ENCODE peak calls at places on chromosomes 13 and 19, in six cellular contexts. One of them, this sample, is unnamed.

GRCh38 chr13:79126706-79127105 is 279.3 kb downstream of the RBM26 start:
- DNase-seq in PC-3: no peak
- DNase-seq in A549: no peak
- DNase-seq in mesothelial cell of epicardium: no peak
- DNase-seq in pancreas: no peak
- DNase-seq in fibroblast of pulmonary artery: no peak
- DNase-seq in this sample: no peak

GRCh38 chr13:36362251-36362650 is 16.1 kb upstream of the SPART start:
- DNase-seq in PC-3: peak; percentile 64
- DNase-seq in A549: no peak
- DNase-seq in mesothelial cell of epicardium: no peak
- DNase-seq in pancreas: no peak
- DNase-seq in fibroblast of pulmonary artery: peak; percentile 78
- DNase-seq in this sample: no peak

GRCh38 chr13:97189943-97190342 is 32.2 kb upstream of the MBNL2 start:
- DNase-seq in PC-3: no peak
- DNase-seq in A549: no peak
- DNase-seq in mesothelial cell of epicardium: no peak
- DNase-seq in pancreas: no peak
- DNase-seq in fibroblast of pulmonary artery: no peak
- DNase-seq in this sample: no peak

GRCh38 chr13:97875218-97875617 is 78.3 kb upstream of the IPO5 start:
- DNase-seq in PC-3: no peak
- DNase-seq in A549: no peak
- DNase-seq in mesothelial cell of epicardium: no peak
- DNase-seq in pancreas: no peak
- DNase-seq in fibroblast of pulmonary artery: no peak
- DNase-seq in this sample: no peak

GRCh38 chr13:98542568-98543379 is 34.1 kb downstream of the STK24 start:
- DNase-seq in PC-3: no peak
- DNase-seq in A549: no peak
- DNase-seq in mesothelial cell of epicardium: no peak
- DNase-seq in pancreas: no peak
- DNase-seq in fibroblast of pulmonary artery: no peak
- DNase-seq in this sample: no peak

GRCh38 chr13:23161176-23161825 is 19.5 kb upstream of the SGCG start:
- DNase-seq in PC-3: no peak
- DNase-seq in A549: no peak
- DNase-seq in mesothelial cell of epicardium: no peak
- DNase-seq in pancreas: no peak
- DNase-seq in fibroblast of pulmonary artery: no peak
- DNase-seq in this sample: no peak

GRCh38 chr13:79802389-79803140 is 321.6 kb downstream of the NDFIP2 start:
- DNase-seq in PC-3: no peak
- DNase-seq in A549: no peak
- DNase-seq in mesothelial cell of epicardium: no peak
- DNase-seq in pancreas: no peak
- DNase-seq in fibroblast of pulmonary artery: no peak
- DNase-seq in this sample: no peak

GRCh38 chr19:58553799-58554493 is 959 bp downstream of the CHMP2A start:
- DNase-seq in PC-3: no peak
- DNase-seq in A549: no peak
- DNase-seq in mesothelial cell of epicardium: no peak
- DNase-seq in pancreas: peak; percentile 52
- DNase-seq in fibroblast of pulmonary artery: no peak
- DNase-seq in this sample: no peak

GRCh38 chr13:31611214-31611613 is 128.1 kb upstream of the RXFP2 start:
- DNase-seq in PC-3: no peak
- DNase-seq in A549: no peak
- DNase-seq in mesothelial cell of epicardium: no peak
- DNase-seq in pancreas: no peak
- DNase-seq in fibroblast of pulmonary artery: no peak
- DNase-seq in this sample: no peak

GRCh38 chr19:41307954-41308449 is 2.0 kb upstream of the CCDC97 start:
- DNase-seq in PC-3: no peak
- DNase-seq in A549: no peak
- DNase-seq in mesothelial cell of epicardium: no peak
- DNase-seq in pancreas: no peak
- DNase-seq in fibroblast of pulmonary artery: no peak
- DNase-seq in this sample: no peak

GRCh38 chr13:47672245-47672975 is 328.7 kb downstream of the SUCLA2 start:
- DNase-seq in PC-3: no peak
- DNase-seq in A549: no peak
- DNase-seq in mesothelial cell of epicardium: no peak
- DNase-seq in pancreas: no peak
- DNase-seq in fibroblast of pulmonary artery: peak; percentile 59
- DNase-seq in this sample: no peak

GRCh38 chr19:2634228-2634951 is 68.1 kb downstream of the GNG7 start:
- DNase-seq in PC-3: no peak
- DNase-seq in A549: no peak
- DNase-seq in mesothelial cell of epicardium: no peak
- DNase-seq in pancreas: no peak
- DNase-seq in fibroblast of pulmonary artery: peak; percentile 81
- DNase-seq in this sample: no peak

GRCh38 chr19:6374179-6374709 is 1.5 kb downstream of the PSPN start:
- DNase-seq in PC-3: no peak
- DNase-seq in A549: no peak
- DNase-seq in mesothelial cell of epicardium: no peak
- DNase-seq in pancreas: peak; percentile 51
- DNase-seq in fibroblast of pulmonary artery: no peak
- DNase-seq in this sample: no peak

GRCh38 chr19:6373096-6373812 is 660 bp downstream of the ALKBH7 start:
- DNase-seq in PC-3: peak; percentile 98
- DNase-seq in A549: peak; percentile 65
- DNase-seq in mesothelial cell of epicardium: peak; percentile 99
- DNase-seq in pancreas: peak; percentile 98
- DNase-seq in fibroblast of pulmonary artery: peak; percentile 99
- DNase-seq in this sample: peak; percentile 74

GRCh38 chr19:6373813-6374108 is 1.2 kb downstream of the ALKBH7 start:
- DNase-seq in PC-3: no peak
- DNase-seq in A549: no peak
- DNase-seq in mesothelial cell of epicardium: no peak
- DNase-seq in pancreas: no peak
- DNase-seq in fibroblast of pulmonary artery: no peak
- DNase-seq in this sample: no peak

GRCh38 chr19:6374711-6375410 is 872 bp downstream of the PSPN start:
- DNase-seq in PC-3: no peak
- DNase-seq in A549: no peak
- DNase-seq in mesothelial cell of epicardium: no peak
- DNase-seq in pancreas: no peak
- DNase-seq in fibroblast of pulmonary artery: no peak
- DNase-seq in this sample: no peak

GRCh38 chr19:6372594-6373095 is at the start of gene ALKBH7:
- DNase-seq in PC-3: peak; percentile 100
- DNase-seq in A549: peak; percentile 75
- DNase-seq in mesothelial cell of epicardium: peak; percentile 94
- DNase-seq in pancreas: peak; percentile 99
- DNase-seq in fibroblast of pulmonary artery: peak; percentile 100
- DNase-seq in this sample: peak; percentile 70
- TF ChIP-seq CTCF in PC-3: no peak
- TF ChIP-seq CTCF in A549: no peak
- TF ChIP-seq CTCF in mesothelial cell of epicardium: no peak
- TF ChIP-seq CTCF in pancreas: no peak
- TF ChIP-seq CTCF in fibroblast of pulmonary artery: no peak
- TF ChIP-seq CTCF in this sample: no peak

GRCh38 chr13:43792456-43792855 is 5.7 kb upstream of the ENOX1 start:
- DNase-seq in PC-3: peak; percentile 10
- DNase-seq in A549: no peak
- DNase-seq in mesothelial cell of epicardium: no peak
- DNase-seq in pancreas: no peak
- DNase-seq in fibroblast of pulmonary artery: peak; percentile 69
- DNase-seq in this sample: no peak
- TF ChIP-seq CTCF in PC-3: no peak
- TF ChIP-seq CTCF in A549: no peak
- TF ChIP-seq CTCF in mesothelial cell of epicardium: no peak
- TF ChIP-seq CTCF in pancreas: no peak
- TF ChIP-seq CTCF in fibroblast of pulmonary artery: peak; percentile 4
- TF ChIP-seq CTCF in this sample: peak; percentile 2

GRCh38 chr19:15454371-15454800 is 4.6 kb upstream of the WIZ start:
- DNase-seq in PC-3: no peak
- DNase-seq in A549: peak; percentile 30
- DNase-seq in mesothelial cell of epicardium: no peak
- DNase-seq in pancreas: peak; percentile 67
- DNase-seq in fibroblast of pulmonary artery: no peak
- DNase-seq in this sample: no peak
- TF ChIP-seq CTCF in PC-3: peak; percentile 46
- TF ChIP-seq CTCF in A549: no peak
- TF ChIP-seq CTCF in mesothelial cell of epicardium: no peak
- TF ChIP-seq CTCF in pancreas: no peak
- TF ChIP-seq CTCF in fibroblast of pulmonary artery: peak; percentile 37
- TF ChIP-seq CTCF in this sample: no peak

DNA sequence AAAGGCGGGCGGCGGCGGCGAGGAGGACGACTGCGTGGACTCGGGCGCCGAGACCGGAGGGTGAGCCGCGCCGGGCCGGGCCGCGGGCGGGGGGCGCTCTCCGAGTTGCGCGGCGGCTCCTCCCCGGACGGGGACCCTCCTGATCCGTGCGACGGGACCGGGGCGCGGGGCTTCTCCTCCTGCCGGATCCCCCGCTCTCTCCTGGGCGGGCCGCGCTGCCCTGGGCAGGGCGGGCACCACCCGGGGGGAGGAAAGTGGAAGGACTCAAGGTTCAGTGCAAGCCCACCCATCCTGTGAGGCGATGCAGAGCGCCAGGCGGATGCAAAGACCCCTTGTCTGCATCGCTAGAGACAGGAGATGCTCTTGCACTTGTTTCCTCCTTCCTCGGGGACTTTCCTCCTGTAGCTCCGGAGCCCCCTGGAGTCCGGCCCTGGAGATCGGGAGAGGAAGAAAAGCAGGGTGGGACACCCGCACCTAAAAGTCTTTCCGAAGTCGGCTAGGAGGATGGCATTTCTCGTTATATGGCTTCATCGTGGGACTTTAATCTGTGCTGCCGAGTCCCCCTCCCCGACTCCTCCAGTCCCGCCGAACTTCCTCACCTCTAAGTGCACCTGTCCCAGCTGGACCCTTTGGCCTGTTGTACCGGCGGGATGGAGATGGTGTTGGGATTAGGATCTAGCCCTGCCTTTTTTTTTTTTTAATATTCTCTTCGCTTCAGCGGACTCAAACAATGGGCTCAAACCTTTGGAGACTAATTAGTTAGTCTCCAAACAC is 499 bp downstream of the FAM124A start:
- DNase-seq in PC-3: peak; percentile 5
- DNase-seq in A549: peak; percentile 12
- DNase-seq in mesothelial cell of epicardium: peak; percentile 47
- DNase-seq in pancreas: no peak
- DNase-seq in fibroblast of pulmonary artery: no peak
- DNase-seq in this sample: no peak
- TF ChIP-seq CTCF in PC-3: peak; percentile 10
- TF ChIP-seq CTCF in A549: peak; percentile 32
- TF ChIP-seq CTCF in mesothelial cell of epicardium: no peak
- TF ChIP-seq CTCF in pancreas: no peak
- TF ChIP-seq CTCF in fibroblast of pulmonary artery: peak; percentile 18
- TF ChIP-seq CTCF in this sample: no peak

DNA sequence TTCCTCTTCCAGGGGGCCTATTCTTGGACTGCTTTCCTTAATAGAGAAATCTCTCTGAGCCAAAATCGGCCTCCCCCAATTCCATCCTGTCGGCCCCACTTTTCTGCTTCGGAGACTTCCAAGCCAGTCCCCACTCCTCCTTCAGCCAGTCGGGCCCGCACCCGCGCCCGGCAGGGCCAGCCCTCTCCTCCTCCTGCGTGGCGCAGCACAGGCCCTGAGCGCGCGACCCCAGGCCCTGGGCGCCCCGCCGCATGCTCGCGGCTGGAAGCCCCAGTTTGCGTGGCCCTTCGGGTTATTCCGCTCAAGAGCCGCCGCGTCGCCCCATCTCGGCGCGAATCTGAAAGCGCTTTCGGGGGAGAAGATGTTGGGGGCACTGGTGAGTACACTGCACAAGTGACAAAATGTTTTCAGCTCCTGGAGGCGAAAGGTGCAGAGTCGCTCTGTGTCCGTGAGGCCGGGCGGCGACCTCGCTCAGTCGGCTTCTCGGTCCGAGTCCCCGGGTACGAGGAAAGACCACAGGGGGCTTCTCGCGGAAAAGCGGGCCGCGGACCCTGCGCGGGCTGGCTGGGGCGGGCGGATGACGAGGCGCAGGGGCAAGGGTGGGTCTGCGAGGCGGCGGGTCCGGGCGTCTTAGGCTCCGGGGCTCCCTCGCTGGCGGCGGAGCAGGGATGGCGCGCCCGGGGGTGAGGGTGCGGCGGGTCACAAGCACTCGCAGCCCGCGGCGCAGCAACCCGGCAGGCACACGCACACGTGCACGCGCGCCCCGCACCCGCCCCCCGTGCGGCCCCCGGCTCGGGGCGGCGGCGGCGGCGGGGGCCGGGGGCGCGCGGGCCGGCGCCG is at the start of gene IL17D:
- DNase-seq in PC-3: no peak
- DNase-seq in A549: no peak
- DNase-seq in mesothelial cell of epicardium: peak; percentile 56
- DNase-seq in pancreas: no peak
- DNase-seq in fibroblast of pulmonary artery: no peak
- DNase-seq in this sample: no peak
- TF ChIP-seq CTCF in PC-3: peak; percentile 20
- TF ChIP-seq CTCF in A549: no peak
- TF ChIP-seq CTCF in mesothelial cell of epicardium: no peak
- TF ChIP-seq CTCF in pancreas: no peak
- TF ChIP-seq CTCF in fibroblast of pulmonary artery: no peak
- TF ChIP-seq CTCF in this sample: no peak

DNA sequence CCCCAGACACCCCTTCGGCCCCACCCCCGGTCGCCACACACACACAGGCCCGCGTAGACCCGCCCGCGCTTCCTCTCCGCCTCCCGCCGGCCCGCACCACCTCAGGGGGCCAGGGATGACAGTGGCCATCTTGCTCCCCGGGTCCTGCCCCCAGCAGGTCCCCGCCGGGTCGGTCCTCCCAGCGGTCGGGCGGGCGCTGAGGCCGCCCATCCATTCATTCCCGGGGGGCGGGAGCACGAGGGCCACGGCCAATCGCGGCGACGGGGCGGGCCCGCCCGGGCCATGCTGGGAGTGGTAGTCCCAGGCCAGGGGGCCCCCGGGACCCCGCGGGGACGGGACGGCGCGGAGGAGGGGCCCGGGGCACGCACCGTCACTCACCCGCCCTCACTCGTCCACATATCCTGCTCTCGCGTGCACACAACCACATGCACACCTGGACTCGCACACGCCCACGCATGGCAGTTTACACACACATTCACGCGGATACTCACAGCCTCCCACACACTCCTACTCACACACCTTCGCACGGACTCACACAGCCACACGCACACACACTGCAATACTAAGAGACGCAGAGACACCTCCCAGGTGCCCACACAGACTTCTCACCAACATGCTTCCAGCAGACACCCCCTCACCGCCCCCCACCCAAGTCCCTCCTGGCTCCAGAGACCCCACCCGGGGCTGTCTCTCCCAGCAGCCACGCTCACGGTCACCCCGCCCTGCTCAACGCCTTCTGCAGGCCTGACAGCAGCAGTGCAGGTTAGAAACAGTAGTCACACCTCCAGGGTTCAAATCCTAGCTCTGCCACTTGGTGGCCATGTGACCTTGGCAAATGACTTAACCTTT is at the start of gene DPF1:
- DNase-seq in PC-3: peak; percentile 86
- DNase-seq in A549: peak; percentile 100
- DNase-seq in mesothelial cell of epicardium: peak; percentile 79
- DNase-seq in pancreas: no peak
- DNase-seq in fibroblast of pulmonary artery: peak; percentile 64
- DNase-seq in this sample: peak; percentile 95
- TF ChIP-seq CTCF in PC-3: peak; percentile 41
- TF ChIP-seq CTCF in A549: peak; percentile 42
- TF ChIP-seq CTCF in mesothelial cell of epicardium: peak; percentile 13
- TF ChIP-seq CTCF in pancreas: no peak
- TF ChIP-seq CTCF in fibroblast of pulmonary artery: peak; percentile 12
- TF ChIP-seq CTCF in this sample: peak; percentile 6